ENCODE peak calls at places on chromosomes 12 and 14, in eight cellular contexts. T, I, C, R, Y, B, H and S are unnamed samples.

GRCh38 chr12:138898-139534 is 72.4 kb downstream of the IQSEC3 start:
- DNase-seq in H (no peak), T (peak; percentile 26), I (peak; percentile 29), C (no peak), B (peak; percentile 51), R (no peak), Y (peak; percentile 45), S (no peak)

GRCh38 chr14:53894456-53894855 is 62.2 kb downstream of the BMP4 start:
- DNase-seq in Y (peak; percentile 49), R (no peak), B (no peak), T (peak; percentile 81), C (peak; percentile 71), H (peak; percentile 81), I (peak; percentile 79), S (no peak)

GRCh38 chr14:76514599-76514998 is 138.7 kb downstream of the ESRRB start:
- DNase-seq in H (peak; percentile 55), C (peak; percentile 40), I (peak; percentile 2), B (no peak), T (peak; percentile 1), R (no peak), Y (peak; percentile 11), S (no peak)

GRCh38 chr14:90287791-90288190 is 31.4 kb downstream of the PSMC1 start:
- DNase-seq in I (no peak), C (no peak), T (no peak), H (no peak), R (no peak), B (no peak), Y (no peak), S (no peak)

GRCh38 chr14:80629606-80630005 is 311.9 kb downstream of the CEP128 start:
- DNase-seq in B (no peak), I (peak; percentile 40), H (no peak), C (no peak), R (no peak), Y (peak; percentile 47), T (peak; percentile 36), S (no peak)

GRCh38 chr12:109358154-109358869 is 10.6 kb downstream of the MYO1H start:
- DNase-seq in R (no peak), B (no peak), I (peak; percentile 4), H (peak; percentile 82), C (no peak), Y (peak; percentile 2), T (no peak), S (no peak)

GRCh38 chr12:48414046-48414445 is 58.3 kb upstream of the ANP32D start:
- DNase-seq in R (no peak), T (no peak), Y (no peak), C (no peak), B (no peak), H (no peak), I (no peak), S (no peak)

GRCh38 chr12:14769462-14769836 is 33.8 kb downstream of the WBP11 start:
- DNase-seq in C (no peak), B (peak; percentile 65), H (no peak), I (peak; percentile 20), T (no peak), R (peak; percentile 43), Y (peak; percentile 34), S (no peak)

GRCh38 chr14:101354726-101355125 is 206.6 kb upstream of the DIO3 start:
- DNase-seq in Y (no peak), I (no peak), B (no peak), T (no peak), R (peak; percentile 13), C (no peak), H (no peak), S (no peak)

GRCh38 chr12:103268831-103269514 is 226.8 kb downstream of the C12orf42 start:
- DNase-seq in B (no peak), I (no peak), Y (no peak), C (no peak), R (no peak), H (peak; percentile 14), T (peak; percentile 1), S (no peak)

GRCh38 chr12:16605666-16606116 is 271 bp downstream of the LMO3 start:
- DNase-seq in H (peak; percentile 18), C (peak; percentile 12), B (no peak), T (peak; percentile 35), Y (peak; percentile 14), I (peak; percentile 12), R (no peak), S (no peak)

GRCh38 chr12:108495054-108495453 is 20.0 kb upstream of the FICD start:
- DNase-seq in Y (peak; percentile 74), C (peak; percentile 82), R (no peak), H (peak; percentile 68), I (peak; percentile 12), T (no peak), B (no peak), S (no peak)

GRCh38 chr14:76761198-76761848 is at the start of gene VASH1:
- DNase-seq in T (peak; percentile 79), B (peak; percentile 78), H (peak; percentile 85), Y (peak; percentile 75), C (peak; percentile 70), I (peak; percentile 76), R (peak; percentile 58), S (no peak)

GRCh38 chr14:22039938-22040780 is 366.5 kb upstream of the OR4E1 start:
- DNase-seq in H (peak; percentile 13), Y (peak; percentile 16), T (no peak), B (no peak), C (peak; percentile 53), R (no peak), I (no peak), S (no peak)

GRCh38 chr14:105181542-105182295 is 607 bp upstream of the NUDT14 start:
- DNase-seq in I (no peak), H (no peak), R (no peak), B (no peak), C (no peak), Y (no peak), T (no peak), S (no peak)

GRCh38 chr14:52033131-52033642 is 35.7 kb downstream of the NID2 start:
- DNase-seq in C (no peak), T (peak; percentile 68), I (peak; percentile 55), H (no peak), B (no peak), R (no peak), Y (peak; percentile 68), S (no peak)

GRCh38 chr12:103169-103981 is 36.8 kb downstream of the IQSEC3 start:
- DNase-seq in T (no peak), I (no peak), H (peak; percentile 30), Y (no peak), C (no peak), B (no peak), R (no peak), S (no peak)

GRCh38 chr14:89466460-89466859 is 49.4 kb upstream of the FOXN3 start:
- DNase-seq in I (no peak), B (peak; percentile 31), Y (peak; percentile 28), R (no peak), C (no peak), T (no peak), H (peak; percentile 33), S (no peak)

GRCh38 chr12:4538207-4539160 is at the start of gene RAD51AP1:
- DNase-seq in Y (peak; percentile 99), H (peak; percentile 99), B (peak; percentile 95), R (peak; percentile 94), I (peak; percentile 97), C (peak; percentile 90), T (peak; percentile 98), S (peak; percentile 86)
- TF ChIP-seq CTCF in Y (no peak), H (no peak), B (no peak), R (no peak), I (no peak), C (no peak), T (no peak), S (no peak)

DNA sequence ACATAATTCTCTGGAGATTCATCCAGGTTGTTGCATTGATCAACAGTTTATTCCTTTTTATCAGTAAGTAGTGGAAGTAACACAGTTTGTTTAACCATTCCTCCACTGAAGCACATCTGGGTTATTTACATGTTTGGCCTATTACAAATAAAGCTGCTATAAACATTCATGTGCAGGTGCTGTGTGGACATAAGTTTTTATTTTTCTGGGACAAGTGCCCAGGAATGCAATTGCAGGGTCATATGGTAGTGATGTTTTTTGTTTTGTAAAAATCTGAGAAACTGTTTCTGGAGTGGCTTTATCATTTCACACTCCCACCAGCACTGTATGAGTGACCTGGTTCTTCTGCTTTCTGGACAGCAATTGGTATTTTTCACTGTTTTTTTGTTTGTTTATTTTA is 505.4 kb downstream of the CCER1 start:
- DNase-seq in T (no peak), C (no peak), H (no peak), R (no peak), I (no peak), Y (peak; percentile 26), B (no peak), S (no peak)
- H3K4me3 ChIP-seq in T (no peak overlapping the region), C (no peak overlapping the region), H (no peak overlapping the region), R (no peak overlapping the region), I (no peak overlapping the region), Y (no peak overlapping the region), B (no peak overlapping the region), S (no peak overlapping the region)

GRCh38 chr12:41190360-41190759 is 2.2 kb downstream of the PDZRN4 start:
- DNase-seq in T (peak; percentile 20), H (no peak), B (peak; percentile 37), I (no peak), C (peak; percentile 44), R (no peak), Y (peak; percentile 25), S (no peak)
- TF ChIP-seq CTCF in T (peak; percentile 45), H (peak; percentile 24), B (no peak), I (peak; percentile 16), C (peak; percentile 59), R (peak; percentile 7), Y (peak; percentile 51), S (peak; percentile 78)

GRCh38 chr14:50225067-50225973 is 6.1 kb downstream of the SOS2 start:
- DNase-seq in R (no peak), B (no peak), H (no peak), C (peak; percentile 87), T (peak; percentile 90), I (peak; percentile 87), Y (peak; percentile 95), S (peak; percentile 48)
- H3K4me3 ChIP-seq in R (no peak overlapping the region), B (no peak overlapping the region), H (no peak overlapping the region), C (no peak overlapping the region), T (no peak overlapping the region), I (no peak overlapping the region), Y (no peak overlapping the region), S (no peak overlapping the region)

GRCh38 chr12:93895096-93895460 is 217.9 kb downstream of the CRADD start:
- DNase-seq in H (no peak), I (peak; percentile 30), B (no peak), R (no peak), Y (peak; percentile 64), C (no peak), T (no peak), S (no peak)
- TF ChIP-seq CTCF in H (no peak), I (no peak), B (no peak), R (no peak), Y (peak; percentile 40), C (no peak), T (peak; percentile 24), S (no peak)